ENCODE peak calls at places on chromosomes 5 and 9, in seven cellular contexts. One of them, this sample, is unnamed.

GRCh38 chr5:178483620-178484019 is 106.6 kb downstream of the COL23A1 start:
- DNase-seq in WTC11: no peak
- DNase-seq in PC-9: no peak
- DNase-seq in dorsolateral prefrontal cortex: peak
- DNase-seq in thoracic aorta: no peak
- DNase-seq in GM13977: no peak
- DNase-seq in foreskin fibroblast: no peak
- DNase-seq in this sample: no peak

GRCh38 chr5:178304016-178304415 is 71.4 kb upstream of the PHYKPL start:
- DNase-seq in WTC11: peak
- DNase-seq in PC-9: no peak
- DNase-seq in dorsolateral prefrontal cortex: no peak
- DNase-seq in thoracic aorta: no peak
- DNase-seq in GM13977: no peak
- DNase-seq in foreskin fibroblast: no peak
- DNase-seq in this sample: no peak

GRCh38 chr5:154477382-154478223 is 424 bp downstream of the HAND1 start:
- DNase-seq in WTC11: peak
- DNase-seq in PC-9: no peak
- DNase-seq in dorsolateral prefrontal cortex: no peak
- DNase-seq in thoracic aorta: no peak
- DNase-seq in GM13977: peak
- DNase-seq in foreskin fibroblast: no peak
- DNase-seq in this sample: no peak

GRCh38 chr5:40485021-40485998 is 194.4 kb upstream of the PTGER4 start:
- DNase-seq in WTC11: no peak
- DNase-seq in PC-9: no peak
- DNase-seq in dorsolateral prefrontal cortex: no peak
- DNase-seq in thoracic aorta: no peak
- DNase-seq in GM13977: no peak
- DNase-seq in foreskin fibroblast: no peak
- DNase-seq in this sample: no peak

GRCh38 chr5:143635146-143635752 is 176.7 kb upstream of the HMHB1 start:
- DNase-seq in WTC11: no peak
- DNase-seq in PC-9: no peak
- DNase-seq in dorsolateral prefrontal cortex: no peak
- DNase-seq in thoracic aorta: no peak
- DNase-seq in GM13977: no peak
- DNase-seq in foreskin fibroblast: no peak
- DNase-seq in this sample: no peak

GRCh38 chr5:180343110-180343845 is 9.9 kb downstream of the GFPT2 start:
- DNase-seq in WTC11: peak
- DNase-seq in PC-9: no peak
- DNase-seq in dorsolateral prefrontal cortex: peak
- DNase-seq in thoracic aorta: no peak
- DNase-seq in GM13977: no peak
- DNase-seq in foreskin fibroblast: peak
- DNase-seq in this sample: no peak

GRCh38 chr5:37838933-37839341 is 904 bp downstream of the GDNF start:
- DNase-seq in WTC11: peak
- DNase-seq in PC-9: no peak
- DNase-seq in dorsolateral prefrontal cortex: no peak
- DNase-seq in thoracic aorta: no peak
- DNase-seq in GM13977: peak
- DNase-seq in foreskin fibroblast: no peak
- DNase-seq in this sample: no peak

GRCh38 chr5:112415552-112415951 is 3.5 kb downstream of the EPB41L4A start:
- DNase-seq in WTC11: no peak
- DNase-seq in PC-9: no peak
- DNase-seq in dorsolateral prefrontal cortex: no peak
- DNase-seq in thoracic aorta: no peak
- DNase-seq in GM13977: no peak
- DNase-seq in foreskin fibroblast: no peak
- DNase-seq in this sample: no peak

GRCh38 chr5:73274870-73275756 is 102.1 kb downstream of the TMEM174 start:
- DNase-seq in WTC11: no peak
- DNase-seq in PC-9: no peak
- DNase-seq in dorsolateral prefrontal cortex: peak
- DNase-seq in thoracic aorta: no peak
- DNase-seq in GM13977: no peak
- DNase-seq in foreskin fibroblast: no peak
- DNase-seq in this sample: no peak

DNA sequence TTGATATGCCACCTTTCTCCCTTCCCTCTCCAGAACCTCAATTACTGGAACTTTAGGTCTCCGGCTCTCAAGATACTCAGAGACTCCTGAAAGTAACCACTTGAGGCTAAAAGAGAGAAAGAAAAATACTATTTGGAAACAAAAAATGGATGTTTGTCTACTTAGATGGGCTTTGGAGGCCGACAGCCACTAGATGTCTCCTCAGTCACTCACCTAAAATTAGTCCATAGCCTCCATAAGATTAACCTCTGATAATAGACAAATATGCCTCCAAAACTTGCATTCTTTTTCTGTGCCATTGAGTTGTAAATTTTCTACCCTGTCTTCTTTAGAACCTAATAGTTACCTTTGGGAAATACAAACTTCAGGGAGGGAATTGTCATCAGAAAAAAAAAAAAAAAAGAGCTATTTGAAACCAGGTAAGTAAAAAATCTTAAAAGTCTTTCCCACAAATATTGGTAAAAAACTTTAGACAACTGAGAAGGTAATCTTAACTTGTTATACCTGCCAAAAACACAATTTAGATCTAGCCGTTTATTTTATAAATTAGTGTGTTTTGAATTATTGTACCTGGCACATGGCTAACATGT is 11.2 kb upstream of the PCDH1 start:
- DNase-seq in WTC11: no peak
- DNase-seq in PC-9: no peak
- DNase-seq in dorsolateral prefrontal cortex: no peak
- DNase-seq in thoracic aorta: no peak
- DNase-seq in GM13977: peak
- DNase-seq in foreskin fibroblast: no peak
- DNase-seq in this sample: no peak
- TF ChIP-seq CTCF in WTC11: no peak
- TF ChIP-seq CTCF in PC-9: peak
- TF ChIP-seq CTCF in dorsolateral prefrontal cortex: peak
- TF ChIP-seq CTCF in thoracic aorta: no peak
- TF ChIP-seq CTCF in GM13977: peak
- TF ChIP-seq CTCF in foreskin fibroblast: peak
- TF ChIP-seq CTCF in this sample: no peak

GRCh38 chr9:7827792-7828191 is 28.2 kb upstream of the DMAC1 start:
- DNase-seq in WTC11: no peak
- DNase-seq in PC-9: no peak
- DNase-seq in dorsolateral prefrontal cortex: no peak
- DNase-seq in thoracic aorta: no peak
- DNase-seq in GM13977: no peak
- DNase-seq in foreskin fibroblast: no peak
- DNase-seq in this sample: no peak
- TF ChIP-seq CTCF in WTC11: no peak
- TF ChIP-seq CTCF in PC-9: no peak
- TF ChIP-seq CTCF in dorsolateral prefrontal cortex: no peak
- TF ChIP-seq CTCF in thoracic aorta: no peak
- TF ChIP-seq CTCF in GM13977: no peak
- TF ChIP-seq CTCF in foreskin fibroblast: no peak
- TF ChIP-seq CTCF in this sample: no peak

GRCh38 chr9:124458441-124458840 is 8.2 kb downstream of the ADGRD2 start:
- DNase-seq in WTC11: no peak
- DNase-seq in PC-9: no peak
- DNase-seq in dorsolateral prefrontal cortex: no peak
- DNase-seq in thoracic aorta: no peak
- DNase-seq in GM13977: no peak
- DNase-seq in foreskin fibroblast: no peak
- DNase-seq in this sample: no peak

GRCh38 chr9:124456341-124457078 is 6.3 kb downstream of the ADGRD2 start:
- DNase-seq in WTC11: no peak
- DNase-seq in PC-9: no peak
- DNase-seq in dorsolateral prefrontal cortex: no peak
- DNase-seq in thoracic aorta: no peak
- DNase-seq in GM13977: no peak
- DNase-seq in foreskin fibroblast: no peak
- DNase-seq in this sample: no peak

GRCh38 chr9:124455820-124456219 is 5.6 kb downstream of the ADGRD2 start:
- DNase-seq in WTC11: no peak
- DNase-seq in PC-9: no peak
- DNase-seq in dorsolateral prefrontal cortex: no peak
- DNase-seq in thoracic aorta: no peak
- DNase-seq in GM13977: no peak
- DNase-seq in foreskin fibroblast: no peak
- DNase-seq in this sample: no peak

GRCh38 chr9:124457079-124457886 is 7.0 kb downstream of the ADGRD2 start:
- DNase-seq in WTC11: no peak
- DNase-seq in PC-9: no peak
- DNase-seq in dorsolateral prefrontal cortex: no peak
- DNase-seq in thoracic aorta: no peak
- DNase-seq in GM13977: no peak
- DNase-seq in foreskin fibroblast: no peak
- DNase-seq in this sample: no peak

GRCh38 chr9:124457887-124458431 is 7.7 kb downstream of the ADGRD2 start:
- DNase-seq in WTC11: no peak
- DNase-seq in PC-9: no peak
- DNase-seq in dorsolateral prefrontal cortex: no peak
- DNase-seq in thoracic aorta: no peak
- DNase-seq in GM13977: no peak
- DNase-seq in foreskin fibroblast: no peak
- DNase-seq in this sample: no peak
- TF ChIP-seq CTCF in WTC11: no peak
- TF ChIP-seq CTCF in PC-9: no peak
- TF ChIP-seq CTCF in dorsolateral prefrontal cortex: no peak
- TF ChIP-seq CTCF in thoracic aorta: no peak
- TF ChIP-seq CTCF in GM13977: no peak
- TF ChIP-seq CTCF in foreskin fibroblast: no peak
- TF ChIP-seq CTCF in this sample: no peak

DNA sequence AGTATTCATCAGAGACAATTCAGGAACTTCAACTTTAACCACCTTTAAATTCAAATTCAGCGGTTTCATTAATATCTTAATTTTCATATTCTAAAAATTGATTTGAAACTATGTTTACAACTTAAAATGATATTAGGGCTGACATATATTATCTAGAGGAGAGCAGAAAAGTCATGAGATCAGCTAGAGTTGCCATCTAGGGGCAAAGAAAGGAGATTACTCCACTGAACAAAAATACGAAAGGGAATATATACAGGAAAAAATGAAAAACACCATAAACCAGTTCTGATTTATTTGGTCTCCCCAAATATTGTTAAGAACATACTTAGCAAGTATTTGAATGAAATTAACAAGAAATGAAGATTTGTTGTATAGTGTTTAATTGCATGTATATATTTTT is 946.3 kb downstream of the DTWD2 start:
- DNase-seq in WTC11: no peak
- DNase-seq in PC-9: no peak
- DNase-seq in dorsolateral prefrontal cortex: no peak
- DNase-seq in thoracic aorta: no peak
- DNase-seq in GM13977: no peak
- DNase-seq in foreskin fibroblast: no peak
- DNase-seq in this sample: no peak
- TF ChIP-seq CTCF in WTC11: no peak
- TF ChIP-seq CTCF in PC-9: no peak
- TF ChIP-seq CTCF in dorsolateral prefrontal cortex: peak
- TF ChIP-seq CTCF in thoracic aorta: no peak
- TF ChIP-seq CTCF in GM13977: peak
- TF ChIP-seq CTCF in foreskin fibroblast: peak
- TF ChIP-seq CTCF in this sample: no peak